ENCODE peak calls at places on chromosome 20, in six cellular contexts. U, Q, X, M, E and N are unnamed samples.

GRCh38 chr20:36507746-36508145 is 33.6 kb upstream of the MYL9 start:
- DNase-seq in M (no peak), X (no peak), Q (no peak), E (no peak), U (no peak), N (no peak)

GRCh38 chr20:13219327-13220193 is 1.5 kb upstream of the ISM1 start:
- DNase-seq in M (no peak), X (no peak), E (no peak), Q (no peak), U (no peak), N (no peak)

GRCh38 chr20:24656391-24656790 is 187.0 kb downstream of the SYNDIG1 start:
- DNase-seq in X (no peak), U (no peak), M (no peak), E (no peak), Q (no peak), N (no peak)

GRCh38 chr20:10367921-10368701 is 65.9 kb downstream of the MKKS start:
- DNase-seq in X (no peak), M (no peak), Q (no peak), E (no peak), U (no peak), N (no peak)

GRCh38 chr20:9160341-9160740 is 91.5 kb downstream of the PLCB4 start:
- DNase-seq in Q (no peak), U (no peak), E (no peak), X (no peak), M (no peak), N (no peak)

GRCh38 chr20:15100506-15101160 is 763.2 kb upstream of the FLRT3 start:
- DNase-seq in M (peak), E (no peak), U (no peak), Q (no peak), X (peak), N (no peak)

GRCh38 chr20:32858189-32858588 is 534 bp upstream of the EFCAB8 start:
- DNase-seq in Q (no peak), M (no peak), X (no peak), U (no peak), E (no peak), N (no peak)

GRCh38 chr20:37414133-37414532 is 68.2 kb downstream of the SRC start:
- DNase-seq in Q (no peak), E (no peak), X (no peak), M (no peak), U (no peak), N (no peak)

GRCh38 chr20:2809690-2810089 is 5.1 kb upstream of the C20orf141 start:
- DNase-seq in Q (no peak), M (no peak), E (no peak), U (no peak), X (no peak), N (no peak)

GRCh38 chr20:43895235-43895634 is 19.4 kb upstream of the TOX2 start:
- DNase-seq in U (no peak), Q (no peak), E (no peak), M (no peak), X (no peak), N (no peak)

GRCh38 chr20:18650224-18650623 is 62.4 kb downstream of the DTD1 start:
- DNase-seq in Q (no peak), M (no peak), X (no peak), U (no peak), E (no peak), N (no peak)

GRCh38 chr20:63978319-63979220 is 872 bp downstream of the SAMD10 start:
- DNase-seq in E (no peak), U (peak), Q (no peak), X (no peak), M (peak), N (peak)

GRCh38 chr20:44204156-44204831 is 6.3 kb downstream of the OSER1 start:
- DNase-seq in E (peak), X (peak), M (peak), U (no peak), Q (no peak), N (peak)

GRCh38 chr20:41380551-41381262 is 14.1 kb upstream of the EMILIN3 start:
- DNase-seq in U (no peak), Q (no peak), E (no peak), X (no peak), M (no peak), N (no peak)

GRCh38 chr20:46959821-46960220 is 65.2 kb downstream of the EYA2 start:
- DNase-seq in M (no peak), U (no peak), X (no peak), Q (no peak), E (no peak), N (no peak)

GRCh38 chr20:63321148-63321831 is 28.3 kb downstream of the COL20A1 start:
- DNase-seq in E (no peak), M (no peak), X (no peak), U (peak), Q (peak), N (no peak)